ENCODE peak calls at places on chromosomes 7 and 10, in ten cellular contexts. I is psoas muscle, W is mammary epithelial cell, S is AG04450, D is SK-N-SH, U is uterus, A is esophagus muscularis mucosa, M is cardiac fibroblast, O is BJ, R is transverse colon. N is an unnamed sample.

GRCh38 chr10:125209591-125210373 is 49.4 kb upstream of the CTBP2 start:
- DNase-seq in D (no peak), R (no peak), S (no peak), I (no peak), M (no peak), U (no peak), A (no peak), W (no peak), O (peak; percentile 30), N (peak; percentile 30)

GRCh38 chr7:156816943-156817572 is 75.9 kb downstream of the LMBR1 start:
- DNase-seq in S (peak; percentile 4), W (no peak), U (no peak), M (peak; percentile 58), O (no peak), A (no peak), D (peak; percentile 44), R (no peak), I (no peak), N (no peak)

GRCh38 chr7:128937647-128938523 is at the start of gene IRF5:
- DNase-seq in D (peak; percentile 85), M (no peak), I (peak; percentile 50), O (no peak), R (peak; percentile 81), U (no peak), A (no peak), S (no peak), W (peak; percentile 64), N (no peak)

GRCh38 chr10:91211675-91212074 is 8.8 kb upstream of the PCGF5 start:
- DNase-seq in I (no peak), M (no peak), R (no peak), U (no peak), S (no peak), A (peak; percentile 29), W (no peak), D (no peak), O (no peak), N (no peak)

GRCh38 chr10:22714524-22715289 is at the start of gene PIP4K2A:
- DNase-seq in M (peak; percentile 66), R (peak; percentile 82), W (peak; percentile 72), A (no peak), O (no peak), S (no peak), U (peak; percentile 66), D (peak; percentile 94), I (peak; percentile 82), N (peak; percentile 75)

GRCh38 chr7:767941-768729 is 41.1 kb upstream of the PRKAR1B start:
- DNase-seq in A (no peak), M (no peak), U (peak; percentile 91), S (no peak), O (no peak), D (peak; percentile 98), R (no peak), I (peak; percentile 60), W (no peak), N (peak; percentile 90)

GRCh38 chr10:23656735-23657134 is 217.9 kb downstream of the OTUD1 start:
- DNase-seq in I (no peak), A (no peak), S (no peak), U (no peak), D (no peak), O (no peak), R (no peak), M (peak; percentile 2), W (peak; percentile 11), N (peak; percentile 21)

GRCh38 chr10:105592468-105592867 is 951.4 kb downstream of the SORCS3 start:
- DNase-seq in W (no peak), S (no peak), M (no peak), U (no peak), D (no peak), O (no peak), A (no peak), I (no peak), R (no peak), N (no peak)

GRCh38 chr7:150973571-150974451 is 4.3 kb downstream of the KCNH2 start:
- DNase-seq in I (no peak), U (no peak), S (no peak), M (no peak), A (no peak), R (peak; percentile 77), D (no peak), O (no peak), W (no peak), N (no peak)

GRCh38 chr7:150975536-150976285 is 2.4 kb downstream of the KCNH2 start:
- DNase-seq in D (peak; percentile 79), R (no peak), A (no peak), I (no peak), M (no peak), U (no peak), S (no peak), O (no peak), W (no peak), N (no peak)

GRCh38 chr7:150976529-150977381 is 1.4 kb downstream of the KCNH2 start:
- DNase-seq in R (no peak), O (no peak), D (peak; percentile 85), A (no peak), S (no peak), U (no peak), I (no peak), M (no peak), W (no peak), N (peak; percentile 90)

GRCh38 chr7:150972746-150973145 is 5.4 kb downstream of the KCNH2 start:
- DNase-seq in I (no peak), D (no peak), S (no peak), W (no peak), O (no peak), M (no peak), R (no peak), U (no peak), A (no peak), N (no peak)

DNA sequence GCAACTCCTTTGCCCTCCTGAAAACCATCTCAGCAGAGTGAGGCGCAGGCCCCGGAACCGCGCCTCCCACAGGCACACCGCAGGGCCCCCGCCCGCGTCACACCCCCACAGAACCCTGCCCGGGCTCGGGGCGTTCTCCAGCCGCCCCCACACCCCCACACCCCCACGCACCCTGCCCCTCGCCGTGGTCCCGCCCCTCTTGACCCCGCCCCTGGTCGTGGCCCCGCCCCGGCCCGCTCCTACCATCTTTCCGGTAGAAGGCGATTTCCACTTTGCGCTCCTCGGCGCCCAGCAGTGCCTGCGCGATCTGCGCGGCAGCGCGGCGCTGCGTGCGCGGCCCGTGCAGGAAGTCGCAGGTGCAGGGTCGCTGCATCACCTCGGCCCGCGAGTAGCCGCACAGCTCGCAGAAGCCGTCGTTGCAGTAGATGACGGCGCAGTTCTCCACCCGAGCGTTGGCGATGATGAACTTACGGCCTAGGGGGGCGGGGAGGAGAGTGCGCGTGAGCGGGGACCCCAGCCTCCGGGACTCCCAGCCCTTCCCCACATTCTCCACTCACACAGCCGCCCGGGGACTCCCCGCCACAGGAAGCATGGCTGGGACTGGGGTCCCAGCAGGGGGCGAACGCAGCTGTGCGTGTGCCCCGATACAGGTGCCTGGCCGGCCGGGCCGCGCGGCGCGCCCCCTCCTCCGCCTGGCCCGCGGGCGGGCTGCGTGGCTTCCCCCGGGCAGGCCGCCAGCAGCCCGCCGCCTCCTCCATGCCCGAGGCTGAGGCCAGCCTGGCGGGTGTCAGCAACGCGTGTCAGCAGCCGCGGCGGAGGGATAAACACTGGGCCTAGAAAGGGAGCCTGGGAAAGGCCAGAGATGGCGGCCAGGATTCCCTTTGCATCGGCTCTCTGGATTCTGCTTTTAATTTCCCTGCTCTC is 3.4 kb downstream of the KCNH2 start:
- DNase-seq in U (peak; percentile 74), A (no peak), W (no peak), S (no peak), M (no peak), R (peak; percentile 83), I (no peak), O (no peak), D (peak; percentile 82), N (peak; percentile 84)
- H3K4me3 ChIP-seq in U (peak overlapping the region; percentile 19), A (peak overlapping the region; percentile 60), W (peak overlapping the region; percentile 48), S (peak overlapping the region; percentile 45), M (peak overlapping the region; percentile 11), R (peak overlapping the region; percentile 43), I (peak overlapping the region; percentile 56), O (peak overlapping the region; percentile 39), D (peak overlapping the region; percentile 37), N (peak overlapping the region; percentile 61)

GRCh38 chr7:17937506-17938115 is 2.7 kb downstream of the SNX13 start:
- DNase-seq in R (no peak), O (no peak), W (peak; percentile 26), D (no peak), M (peak; percentile 21), A (no peak), S (no peak), I (no peak), U (no peak), N (no peak)

GRCh38 chr7:17934094-17934493 is 6.2 kb downstream of the SNX13 start:
- DNase-seq in O (no peak), S (no peak), I (no peak), A (no peak), U (no peak), D (no peak), R (no peak), W (no peak), M (no peak), N (no peak)

GRCh38 chr7:17936321-17936720 is 4.0 kb downstream of the SNX13 start:
- DNase-seq in W (no peak), A (no peak), O (no peak), R (no peak), M (no peak), U (no peak), I (no peak), D (no peak), S (no peak), N (no peak)

GRCh38 chr7:17932770-17933169 is 7.5 kb downstream of the SNX13 start:
- DNase-seq in S (no peak), I (no peak), M (no peak), U (no peak), D (no peak), O (no peak), W (no peak), A (no peak), R (no peak), N (no peak)

GRCh38 chr7:17934612-17935247 is 5.6 kb downstream of the SNX13 start:
- DNase-seq in O (no peak), R (no peak), M (no peak), W (no peak), D (no peak), S (no peak), U (no peak), A (no peak), I (no peak), N (no peak)
- H3K4me3 ChIP-seq in O (no peak overlapping the region), R (no peak overlapping the region), M (no peak overlapping the region), W (no peak overlapping the region), D (no peak overlapping the region), S (no peak overlapping the region), U (no peak overlapping the region), A (no peak overlapping the region), I (no peak overlapping the region), N (no peak overlapping the region)

DNA sequence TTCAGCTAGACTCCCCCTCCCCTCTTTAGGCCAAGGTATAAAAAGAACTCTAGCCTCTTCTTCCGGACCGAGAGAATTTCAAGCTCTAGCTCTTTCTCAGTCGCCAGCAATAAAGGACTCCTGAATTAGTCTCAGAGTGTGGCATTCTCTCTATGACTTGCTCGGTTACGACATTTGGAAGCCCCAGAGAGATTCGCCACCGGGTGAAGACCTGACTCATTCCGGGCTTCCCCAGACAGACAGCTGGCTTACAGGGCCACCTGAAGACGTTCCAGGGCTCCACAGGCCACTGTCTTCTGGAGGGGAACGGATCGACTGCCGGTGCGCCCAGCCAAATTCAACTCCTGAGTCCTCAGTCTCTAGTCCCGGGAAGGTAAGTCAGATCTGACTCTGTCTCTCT is at the start of gene AKR1B15:
- DNase-seq in D (no peak), R (no peak), U (no peak), A (no peak), I (peak; percentile 67), S (no peak), W (peak; percentile 62), M (peak; percentile 73), O (no peak), N (no peak)
- H3K4me3 ChIP-seq in D (no peak within 1 kb of the TSS), R (no peak within 1 kb of the TSS), U (no peak within 1 kb of the TSS), A (no peak within 1 kb of the TSS), I (peak within 1 kb of the TSS; percentile 73), S (no peak within 1 kb of the TSS), W (no peak within 1 kb of the TSS), M (no peak within 1 kb of the TSS), O (no peak within 1 kb of the TSS), N (no peak within 1 kb of the TSS)

DNA sequence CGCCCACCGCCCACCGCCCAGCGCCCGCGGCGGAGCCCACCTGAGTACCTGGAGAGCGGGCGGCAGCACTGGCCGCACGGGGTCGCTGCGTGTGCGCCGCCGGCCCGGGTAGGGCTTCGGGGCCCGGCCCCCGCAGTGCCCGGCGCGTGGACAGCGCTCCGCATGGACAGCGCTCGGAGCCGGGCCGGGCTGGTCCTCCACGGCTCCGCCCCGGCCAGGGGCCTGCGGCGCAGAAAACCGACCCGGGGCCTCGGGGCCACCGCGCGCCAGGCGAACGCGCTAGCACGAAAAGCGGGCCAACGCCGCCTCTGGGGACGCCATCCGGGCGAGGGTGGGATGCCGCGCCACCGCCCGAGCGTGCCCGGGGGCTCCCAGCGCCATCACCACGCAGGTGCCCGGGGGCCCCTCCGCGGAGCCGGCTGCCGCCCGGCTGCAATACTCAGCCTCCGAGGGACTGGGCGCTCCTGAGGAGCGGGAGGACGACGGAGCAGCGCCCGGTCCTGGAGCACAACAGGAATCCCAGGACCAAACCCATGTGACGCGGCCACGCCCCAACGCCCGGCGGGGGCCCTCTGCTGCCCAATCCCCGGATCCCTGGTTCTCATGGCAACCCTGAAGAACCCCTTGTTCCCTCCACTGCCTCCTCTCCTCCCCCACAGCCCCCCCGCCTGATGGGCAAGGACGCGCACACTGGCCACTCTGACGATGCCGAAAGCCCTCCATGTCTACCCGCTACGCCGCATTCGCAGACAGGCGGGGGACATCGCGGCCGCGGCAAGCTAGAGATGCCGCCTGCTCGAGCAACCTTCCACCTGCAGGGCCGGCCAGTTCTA is at the start of gene GRB10:
- DNase-seq in A (no peak), O (no peak), W (no peak), U (peak; percentile 43), R (no peak), D (peak; percentile 65), I (peak; percentile 55), S (no peak), M (peak; percentile 26), N (peak; percentile 32)
- H3K4me3 ChIP-seq in A (peak within 1 kb of the TSS; percentile 69), O (peak within 1 kb of the TSS; percentile 35), W (peak within 1 kb of the TSS; percentile 29), U (peak within 1 kb of the TSS; percentile 25), R (peak within 1 kb of the TSS; percentile 44), D (peak within 1 kb of the TSS; percentile 47), I (peak within 1 kb of the TSS; percentile 68), S (peak within 1 kb of the TSS; percentile 52), M (peak within 1 kb of the TSS; percentile 49), N (peak within 1 kb of the TSS; percentile 58)